ENCODE peak calls at places on chromosome 5, in four cellular contexts. I is WTC11, A is H1, M is GM12878. L is an unnamed sample.

GRCh38 chr5:59287884-59288283 is 605.6 kb downstream of the PDE4D start:
- DNase-seq in I (no peak), A (no peak), M (no peak), L (no peak)

GRCh38 chr5:115733607-115734006 is 82.9 kb downstream of the CDO1 start:
- DNase-seq in I (no peak), A (no peak), M (no peak), L (no peak)

GRCh38 chr5:158154226-158155005 is 295.5 kb upstream of the CLINT1 start:
- DNase-seq in I (no peak), A (no peak), M (no peak), L (no peak)

GRCh38 chr5:56951946-56952691 is at the start of gene MIER3:
- DNase-seq in I (peak; percentile 82), A (peak; percentile 27), M (no peak), L (peak; percentile 32)

GRCh38 chr5:56148453-56148971 is 84.6 kb downstream of the ANKRD55 start:
- DNase-seq in I (no peak), A (no peak), M (peak; percentile 96), L (no peak)

GRCh38 chr5:2105141-2105540 is 222.4 kb upstream of the IRX4 start:
- DNase-seq in I (no peak), A (no peak), M (no peak), L (no peak)

GRCh38 chr5:125422342-125422741 is 675.9 kb upstream of the ZNF608 start:
- DNase-seq in I (peak; percentile 45), A (no peak), M (no peak), L (no peak)

GRCh38 chr5:72366324-72366976 is 46.3 kb downstream of the PTCD2 start:
- DNase-seq in I (peak; percentile 36), A (no peak), M (peak; percentile 43), L (peak; percentile 39)

GRCh38 chr5:5360878-5361520 is 61.5 kb upstream of the ICE1 start:
- DNase-seq in I (no peak), A (no peak), M (no peak), L (no peak)

GRCh38 chr5:122896598-122897282 is 51.3 kb downstream of the SNX24 start:
- DNase-seq in I (no peak), A (no peak), M (no peak), L (peak; percentile 7)

GRCh38 chr5:10303699-10304170 is 4.0 kb downstream of the CMBL start:
- DNase-seq in I (no peak), A (no peak), M (no peak), L (no peak)

GRCh38 chr5:36685631-36686147 is 79.3 kb downstream of the SLC1A3 start:
- DNase-seq in I (no peak), A (no peak), M (no peak), L (no peak)

GRCh38 chr5:116451905-116452450 is 122.6 kb downstream of the SEMA6A start:
- DNase-seq in I (no peak), A (no peak), M (no peak), L (no peak)

GRCh38 chr5:17129093-17129492 is 88.3 kb upstream of the BASP1 start:
- DNase-seq in I (no peak), A (no peak), M (no peak), L (no peak)

GRCh38 chr5:57499262-57500050 is 16.8 kb upstream of the ACTBL2 start:
- DNase-seq in I (peak; percentile 29), A (peak; percentile 21), M (peak; percentile 44), L (peak; percentile 62)

GRCh38 chr5:89342106-89342876 is 459.3 kb upstream of the MEF2C start:
- DNase-seq in I (no peak), A (no peak), M (peak; percentile 82), L (no peak)

GRCh38 chr5:2802693-2803365 is 51.4 kb upstream of the IRX2 start:
- DNase-seq in I (no peak), A (no peak), M (no peak), L (no peak)

GRCh38 chr5:135465391-135466122 is 13.4 kb upstream of the TIFAB start:
- DNase-seq in I (no peak), A (no peak), M (no peak), L (no peak)

GRCh38 chr5:53766683-53767082 is 206.2 kb downstream of the NDUFS4 start:
- DNase-seq in I (no peak), A (no peak), M (no peak), L (no peak)

DNA sequence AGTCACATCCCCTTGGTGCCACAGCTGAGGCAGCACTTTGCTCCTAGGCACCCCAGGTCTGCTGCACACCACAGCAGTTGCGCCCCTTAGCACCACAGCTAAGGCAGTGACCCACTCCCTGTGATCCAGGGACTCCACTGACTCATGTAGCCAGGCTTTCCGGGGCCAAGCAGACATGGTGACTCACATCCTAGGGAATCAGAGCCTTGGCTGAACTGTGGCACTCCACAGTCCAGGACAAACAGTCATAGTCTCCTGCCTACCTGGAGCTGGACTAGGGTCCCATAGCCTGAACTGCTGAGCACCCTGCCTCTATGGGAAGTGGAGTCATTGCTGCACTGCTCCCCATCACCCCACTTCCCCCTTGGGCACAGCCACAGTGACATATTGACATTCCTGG is 338.7 kb downstream of the NPR3 start:
- DNase-seq in I (no peak), A (no peak), M (no peak), L (peak; percentile 78)
- TF ChIP-seq ATF3 in I (no peak), A (no peak), M (no peak), L (no peak)

DNA sequence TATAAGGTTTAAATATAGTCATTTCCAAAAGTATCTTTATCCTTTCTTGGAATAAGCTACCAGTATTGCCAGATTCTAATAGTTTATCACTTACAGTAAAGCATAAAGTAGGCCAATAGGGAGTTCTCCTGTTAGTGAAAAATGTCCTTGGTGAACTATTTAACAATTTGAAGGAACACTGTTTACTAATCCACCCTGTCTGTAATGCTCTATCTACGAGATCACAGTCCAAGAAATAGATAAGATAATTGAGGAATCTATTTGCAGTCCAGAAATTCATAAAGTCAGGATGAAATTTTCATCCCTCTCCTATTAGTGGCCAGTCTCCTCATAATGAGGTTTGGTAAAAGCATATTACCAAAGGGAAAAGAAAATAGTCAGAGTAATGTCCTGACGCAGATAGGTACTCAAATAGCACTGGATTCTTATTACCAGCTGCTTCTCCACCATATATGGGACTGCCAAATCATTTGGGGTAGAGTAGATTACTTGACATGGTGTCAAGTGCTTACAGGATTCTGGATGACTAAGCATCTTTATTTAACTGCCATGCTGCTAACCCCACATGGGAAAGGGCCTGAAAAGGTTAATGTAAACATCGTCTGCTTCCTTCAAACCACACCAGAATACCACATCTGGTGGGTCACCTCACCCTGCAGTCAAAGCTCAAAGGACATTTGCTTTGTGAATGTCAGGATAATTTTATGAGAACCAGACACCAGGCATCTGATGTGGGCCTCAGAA is 808.1 kb downstream of the EFNA5 start:
- DNase-seq in I (no peak), A (no peak), M (no peak), L (no peak)
- TF ChIP-seq ATF3 in I (no peak), A (no peak), M (no peak), L (no peak)

GRCh38 chr5:156189628-156190027 is 137.3 kb upstream of the SGCD start:
- DNase-seq in I (no peak), A (no peak), M (no peak), L (no peak)
- TF ChIP-seq ATF3 in I (no peak), A (no peak), M (no peak), L (no peak)

GRCh38 chr5:67165524-67166459 is 30.8 kb downstream of the CD180 start:
- DNase-seq in I (peak; percentile 88), A (peak; percentile 64), M (no peak), L (peak; percentile 73)
- TF ChIP-seq ATF3 in I (no peak), A (no peak), M (no peak), L (no peak)

L was measured in HCT116.